ENCODE peak calls at places on chromosome 21, in five cellular contexts. G is hepatocyte, A is GM23248, N is PC-3, B is GM23338. L is an unnamed sample.
A peak's percentile ranks its signal among the peaks of the same experiment; 100 is the strongest.

GRCh38 chr21:46000731-46001641 is 19.4 kb downstream of the COL6A1 start:
- DNase-seq in A (peak; percentile 42), B (no peak), G (no peak), N (no peak), L (no peak)

GRCh38 chr21:38894899-38895298 is 89.2 kb downstream of the ETS2 start:
- DNase-seq in G (no peak), B (no peak), A (no peak), N (no peak), L (no peak)

GRCh38 chr21:31945576-31945975 is 72.8 kb downstream of the HUNK start:
- DNase-seq in A (peak; percentile 81), B (no peak), N (peak; percentile 53), G (peak; percentile 73), L (no peak)

GRCh38 chr21:24428539-24429186 is 1178.6 kb downstream of the MRPL39 start:
- DNase-seq in G (no peak), B (no peak), A (no peak), N (no peak), L (no peak)

GRCh38 chr21:29343517-29343916 is 44.8 kb downstream of the BACH1 start:
- DNase-seq in N (no peak), G (no peak), B (no peak), A (peak; percentile 80), L (no peak)

GRCh38 chr21:42461881-42462877 is 33.8 kb downstream of the RSPH1 start:
- DNase-seq in A (no peak), N (no peak), B (peak; percentile 55), G (peak; percentile 49), L (peak; percentile 66)

GRCh38 chr21:33541756-33542639 is at the start of gene GART:
- DNase-seq in A (peak; percentile 92), N (peak; percentile 83), G (peak; percentile 91), B (peak; percentile 94), L (peak; percentile 88)

GRCh38 chr21:39612233-39613028 is at the start of gene B3GALT5:
- DNase-seq in N (peak; percentile 45), G (peak; percentile 66), B (peak; percentile 94), A (no peak), L (no peak)

GRCh38 chr21:43918385-43918947 is 53.4 kb downstream of the AGPAT3 start:
- DNase-seq in B (no peak), A (no peak), G (no peak), N (no peak), L (no peak)

GRCh38 chr21:43919283-43919682 is 54.3 kb downstream of the AGPAT3 start:
- DNase-seq in A (no peak), N (no peak), G (no peak), B (no peak), L (no peak)

GRCh38 chr21:43916076-43916475 is 51.1 kb downstream of the AGPAT3 start:
- DNase-seq in A (peak; percentile 30), B (no peak), N (no peak), G (no peak), L (no peak)

GRCh38 chr21:43916691-43917514 is 51.9 kb downstream of the AGPAT3 start:
- DNase-seq in N (no peak), B (no peak), A (peak; percentile 54), G (no peak), L (no peak)

GRCh38 chr21:43917515-43918384 is 52.7 kb downstream of the AGPAT3 start:
- DNase-seq in B (no peak), G (no peak), A (no peak), N (peak; percentile 37), L (no peak)
- TF ChIP-seq EZH2phosphoT487 in B (no peak), G (no peak), A (no peak), N (no peak), L (no peak)

GRCh38 chr21:35044128-35044527 is 5.0 kb downstream of the RUNX1 start:
- DNase-seq in B (no peak), G (no peak), N (no peak), A (no peak), L (no peak)
- H3K79me2 ChIP-seq in B (no peaks in the 10 kb centered on the region), G (no peaks in the 10 kb centered on the region), N (peaks cover 94% of the 10 kb centered on the region), A (no peaks in the 10 kb centered on the region), L (peaks cover 98% of the 10 kb centered on the region)

DNA sequence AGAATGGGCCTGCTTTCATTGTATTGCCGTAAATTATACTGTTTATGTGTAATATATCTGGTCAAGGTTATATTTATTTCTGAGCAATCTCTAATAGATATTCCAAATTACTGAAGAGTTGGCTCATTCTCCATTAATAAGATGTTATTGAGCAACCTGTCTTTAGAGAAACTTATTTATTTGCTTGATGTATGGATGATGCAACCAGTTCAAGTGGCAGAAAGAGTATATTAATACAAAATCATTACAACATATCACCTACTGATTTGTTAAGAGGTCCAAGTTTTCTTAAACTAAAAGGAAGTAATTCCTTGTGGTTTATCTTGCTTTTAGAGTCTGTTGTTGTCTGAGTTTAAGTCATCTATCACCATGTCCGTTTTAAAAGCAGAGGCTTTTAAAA is 649.3 kb upstream of the CXADR start:
- DNase-seq in G (no peak), B (no peak), N (no peak), A (no peak), L (no peak)
- TF ChIP-seq EZH2phosphoT487 in G (no peak), B (no peak), N (no peak), A (no peak), L (no peak)

GRCh38 chr21:26179501-26179900 is 8.9 kb upstream of the APP start:
- DNase-seq in G (no peak), A (no peak), B (no peak), N (no peak), L (no peak)
- H3K79me2 ChIP-seq in G (no peaks in the 10 kb centered on the region), A (no peaks in the 10 kb centered on the region), B (no peaks in the 10 kb centered on the region), N (no peaks in the 10 kb centered on the region), L (no peaks in the 10 kb centered on the region)

DNA sequence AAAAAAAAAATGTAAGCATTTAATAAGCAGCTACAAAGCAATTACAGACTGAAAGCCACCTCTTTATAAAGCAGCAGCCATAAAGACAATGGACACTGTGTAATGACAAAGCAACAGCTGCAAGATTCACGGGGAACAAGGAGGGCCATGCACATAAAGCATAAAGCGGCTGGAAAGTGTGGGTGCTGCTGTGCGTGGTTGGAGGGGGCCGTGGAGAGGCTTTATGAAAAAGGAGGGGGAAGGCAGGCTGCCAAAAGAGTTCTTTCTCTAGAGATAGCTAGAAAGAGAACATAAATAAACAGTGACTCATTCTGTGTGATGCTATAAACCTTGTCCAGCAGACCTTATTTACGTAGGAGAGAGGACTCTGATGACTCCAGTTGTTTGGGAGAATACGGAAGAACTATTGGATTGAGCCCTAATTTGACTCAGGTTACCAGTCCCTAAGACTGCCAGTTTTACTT is 49.3 kb downstream of the ADAMTS1 start:
- DNase-seq in G (peak; percentile 85), B (no peak), N (peak; percentile 84), A (peak; percentile 86), L (no peak)
- TF ChIP-seq EZH2phosphoT487 in G (no peak), B (no peak), N (no peak), A (no peak), L (no peak)

DNA sequence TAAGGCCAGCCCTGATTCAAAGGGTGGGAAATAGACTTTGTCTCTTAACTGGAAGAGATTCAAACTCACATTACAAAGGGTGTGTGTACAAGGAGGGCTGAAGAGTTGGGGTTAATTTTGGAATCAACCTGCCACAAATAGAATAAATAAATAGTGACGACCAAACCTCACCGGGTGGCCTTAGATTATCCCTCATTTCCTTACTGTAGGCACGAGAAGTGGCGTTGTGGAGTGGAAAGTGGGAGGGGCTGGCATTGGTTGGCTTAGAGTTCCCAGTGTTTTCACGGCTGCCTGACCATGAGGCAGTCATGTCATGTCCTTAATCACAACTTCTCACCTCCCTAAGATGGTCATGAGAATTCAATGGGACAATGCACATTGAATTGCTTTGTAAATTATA is 21.3 kb upstream of the RUNX1 start:
- DNase-seq in N (no peak), B (no peak), A (no peak), G (no peak), L (no peak)
- H3K79me2 ChIP-seq in N (no peaks in the 10 kb centered on the region), B (no peaks in the 10 kb centered on the region), A (no peaks in the 10 kb centered on the region), G (no peaks in the 10 kb centered on the region), L (no peaks in the 10 kb centered on the region)

GRCh38 chr21:36946949-36947371 is 19.5 kb downstream of the HLCS start:
- DNase-seq in N (no peak), A (no peak), B (peak; percentile 85), G (no peak), L (no peak)

GRCh38 chr21:36948686-36949085 is 17.8 kb downstream of the HLCS start:
- DNase-seq in B (no peak), G (no peak), A (peak; percentile 6), N (no peak), L (no peak)

GRCh38 chr21:36949171-36950141 is 17.0 kb downstream of the HLCS start:
- DNase-seq in N (no peak), G (no peak), B (peak; percentile 39), A (no peak), L (no peak)

DNA sequence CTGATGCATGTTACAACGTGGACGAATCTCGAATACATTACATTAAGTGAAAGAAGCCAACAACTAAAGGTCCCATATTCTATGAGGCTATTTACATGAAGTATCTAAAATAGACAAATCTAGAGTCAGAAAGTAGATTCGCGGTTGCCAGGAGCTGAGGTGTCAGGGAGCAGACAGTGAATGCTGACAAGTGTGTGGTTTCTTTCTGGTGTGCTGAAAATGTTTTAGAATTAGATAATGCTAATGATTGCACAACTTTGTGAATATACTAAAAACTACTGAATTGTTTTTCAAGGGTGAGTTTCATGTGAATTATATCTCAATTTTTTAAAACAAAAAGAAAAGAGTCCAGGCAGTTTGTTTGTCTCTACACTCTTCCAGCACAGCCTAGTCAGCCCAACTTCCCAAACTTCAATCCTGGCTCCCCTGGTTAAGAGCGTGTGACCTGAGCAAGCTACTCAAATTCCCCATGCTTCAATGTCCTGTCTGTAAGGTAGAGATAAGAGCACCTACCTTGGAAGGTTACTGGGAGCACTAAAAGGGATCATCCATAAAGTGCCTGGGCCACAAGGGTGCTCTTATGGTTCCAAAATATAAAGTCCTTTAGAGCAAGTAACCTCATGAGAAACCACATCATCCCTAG is 20.9 kb downstream of the HLCS start:
- DNase-seq in B (no peak), G (no peak), A (peak; percentile 53), N (no peak), L (no peak)
- TF ChIP-seq EZH2phosphoT487 in B (no peak), G (no peak), A (no peak), N (no peak), L (no peak)

GRCh38 chr21:15751561-15751960 is 21.8 kb downstream of the USP25 start:
- DNase-seq in N (no peak), A (no peak), B (no peak), G (no peak), L (no peak)
- H3K79me2 ChIP-seq in N (peaks cover 99% of the 10 kb centered on the region), A (peaks cover 100% of the 10 kb centered on the region), B (peaks cover 93% of the 10 kb centered on the region), G (peaks cover 91% of the 10 kb centered on the region), L (peaks cover 21% of the 10 kb centered on the region)